ENCODE peak calls at places on chromosome 13, in five cellular contexts. One of them, this sample, is unnamed.
A peak's percentile ranks its signal among the peaks of the same experiment; 100 is the strongest.

GRCh38 chr13:33262069-33262487 is 23.5 kb downstream of the STARD13 start:
- DNase-seq in endothelial cell of umbilical vein: peak; percentile 22
- DNase-seq in tibial nerve: no peak
- DNase-seq in adrenal gland: peak; percentile 52
- DNase-seq in CD8-positive, alpha-beta memory T cell: no peak
- DNase-seq in this sample: no peak

GRCh38 chr13:29490561-29490960 is 104.9 kb downstream of the SLC7A1 start:
- DNase-seq in endothelial cell of umbilical vein: no peak
- DNase-seq in tibial nerve: no peak
- DNase-seq in adrenal gland: no peak
- DNase-seq in CD8-positive, alpha-beta memory T cell: no peak
- DNase-seq in this sample: no peak

GRCh38 chr13:34543836-34544235 is 398.2 kb upstream of the NBEA start:
- DNase-seq in endothelial cell of umbilical vein: no peak
- DNase-seq in tibial nerve: no peak
- DNase-seq in adrenal gland: no peak
- DNase-seq in CD8-positive, alpha-beta memory T cell: no peak
- DNase-seq in this sample: no peak

GRCh38 chr13:21434588-21434987 is 24.5 kb downstream of the ZDHHC20 start:
- DNase-seq in endothelial cell of umbilical vein: no peak
- DNase-seq in tibial nerve: no peak
- DNase-seq in adrenal gland: no peak
- DNase-seq in CD8-positive, alpha-beta memory T cell: no peak
- DNase-seq in this sample: no peak

GRCh38 chr13:21933001-21933400 is 262.1 kb downstream of the FGF9 start:
- DNase-seq in endothelial cell of umbilical vein: no peak
- DNase-seq in tibial nerve: no peak
- DNase-seq in adrenal gland: no peak
- DNase-seq in CD8-positive, alpha-beta memory T cell: no peak
- DNase-seq in this sample: no peak

GRCh38 chr13:99702687-99703319 is 201.5 kb downstream of the TM9SF2 start:
- DNase-seq in endothelial cell of umbilical vein: no peak
- DNase-seq in tibial nerve: no peak
- DNase-seq in adrenal gland: no peak
- DNase-seq in CD8-positive, alpha-beta memory T cell: no peak
- DNase-seq in this sample: no peak

GRCh38 chr13:21079761-21080730 is 18.7 kb upstream of the LATS2 start:
- DNase-seq in endothelial cell of umbilical vein: peak; percentile 96
- DNase-seq in tibial nerve: no peak
- DNase-seq in adrenal gland: no peak
- DNase-seq in CD8-positive, alpha-beta memory T cell: no peak
- DNase-seq in this sample: no peak

GRCh38 chr13:63435668-63436275 is 2020.1 kb upstream of the PCDH20 start:
- DNase-seq in endothelial cell of umbilical vein: peak; percentile 24
- DNase-seq in tibial nerve: no peak
- DNase-seq in adrenal gland: no peak
- DNase-seq in CD8-positive, alpha-beta memory T cell: no peak
- DNase-seq in this sample: no peak

GRCh38 chr13:45231722-45232121 is 30.9 kb upstream of the KCTD4 start:
- DNase-seq in endothelial cell of umbilical vein: peak; percentile 29
- DNase-seq in tibial nerve: no peak
- DNase-seq in adrenal gland: no peak
- DNase-seq in CD8-positive, alpha-beta memory T cell: no peak
- DNase-seq in this sample: no peak

GRCh38 chr13:47901451-47901850 is 99.6 kb downstream of the SUCLA2 start:
- DNase-seq in endothelial cell of umbilical vein: no peak
- DNase-seq in tibial nerve: no peak
- DNase-seq in adrenal gland: no peak
- DNase-seq in CD8-positive, alpha-beta memory T cell: no peak
- DNase-seq in this sample: no peak

GRCh38 chr13:91158015-91158390 is 189.5 kb upstream of the MIR17HG start:
- DNase-seq in endothelial cell of umbilical vein: no peak
- DNase-seq in tibial nerve: no peak
- DNase-seq in adrenal gland: no peak
- DNase-seq in CD8-positive, alpha-beta memory T cell: no peak
- DNase-seq in this sample: no peak

GRCh38 chr13:98691360-98691759 is 61.1 kb downstream of the SLC15A1 start:
- DNase-seq in endothelial cell of umbilical vein: no peak
- DNase-seq in tibial nerve: no peak
- DNase-seq in adrenal gland: no peak
- DNase-seq in CD8-positive, alpha-beta memory T cell: no peak
- DNase-seq in this sample: no peak

GRCh38 chr13:110392510-110393233 is 85.6 kb downstream of the COL4A2 start:
- DNase-seq in endothelial cell of umbilical vein: peak; percentile 29
- DNase-seq in tibial nerve: no peak
- DNase-seq in adrenal gland: no peak
- DNase-seq in CD8-positive, alpha-beta memory T cell: no peak
- DNase-seq in this sample: no peak

GRCh38 chr13:110396476-110396875 is 89.4 kb downstream of the COL4A2 start:
- DNase-seq in endothelial cell of umbilical vein: no peak
- DNase-seq in tibial nerve: no peak
- DNase-seq in adrenal gland: no peak
- DNase-seq in CD8-positive, alpha-beta memory T cell: no peak
- DNase-seq in this sample: no peak

GRCh38 chr13:110391273-110391672 is 84.2 kb downstream of the COL4A2 start:
- DNase-seq in endothelial cell of umbilical vein: no peak
- DNase-seq in tibial nerve: no peak
- DNase-seq in adrenal gland: no peak
- DNase-seq in CD8-positive, alpha-beta memory T cell: no peak
- DNase-seq in this sample: no peak

GRCh38 chr13:110394371-110394841 is 87.3 kb downstream of the COL4A2 start:
- DNase-seq in endothelial cell of umbilical vein: no peak
- DNase-seq in tibial nerve: no peak
- DNase-seq in adrenal gland: no peak
- DNase-seq in CD8-positive, alpha-beta memory T cell: no peak
- DNase-seq in this sample: no peak

DNA sequence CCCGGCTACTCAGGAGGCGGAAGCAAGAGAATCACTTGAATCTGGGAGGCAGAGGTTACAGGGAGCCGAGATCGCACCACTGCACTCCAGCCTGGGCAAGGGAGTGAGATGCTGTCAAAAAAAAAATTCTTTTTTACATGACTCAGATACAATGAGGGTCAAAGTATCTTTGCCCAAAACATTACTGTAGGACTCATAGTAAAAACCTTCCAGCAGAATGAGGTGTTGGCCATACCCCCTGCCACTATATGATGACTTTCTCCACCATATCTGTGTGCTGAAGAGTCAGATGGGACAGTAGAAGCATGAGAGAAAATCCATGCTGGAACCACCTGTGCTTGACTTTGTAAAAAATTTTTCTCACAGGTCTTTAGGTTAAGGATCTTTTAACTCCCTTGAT is 86.7 kb downstream of the COL4A2 start:
- DNase-seq in endothelial cell of umbilical vein: no peak
- DNase-seq in tibial nerve: no peak
- DNase-seq in adrenal gland: no peak
- DNase-seq in CD8-positive, alpha-beta memory T cell: no peak
- DNase-seq in this sample: no peak
- H3K36me3 ChIP-seq in endothelial cell of umbilical vein: peaks cover 8% of the 10 kb centered on the region
- H3K36me3 ChIP-seq in tibial nerve: no peaks in the 10 kb centered on the region
- H3K36me3 ChIP-seq in adrenal gland: no peaks in the 10 kb centered on the region
- H3K36me3 ChIP-seq in CD8-positive, alpha-beta memory T cell: no peaks in the 10 kb centered on the region
- H3K36me3 ChIP-seq in this sample: no peaks in the 10 kb centered on the region

DNA sequence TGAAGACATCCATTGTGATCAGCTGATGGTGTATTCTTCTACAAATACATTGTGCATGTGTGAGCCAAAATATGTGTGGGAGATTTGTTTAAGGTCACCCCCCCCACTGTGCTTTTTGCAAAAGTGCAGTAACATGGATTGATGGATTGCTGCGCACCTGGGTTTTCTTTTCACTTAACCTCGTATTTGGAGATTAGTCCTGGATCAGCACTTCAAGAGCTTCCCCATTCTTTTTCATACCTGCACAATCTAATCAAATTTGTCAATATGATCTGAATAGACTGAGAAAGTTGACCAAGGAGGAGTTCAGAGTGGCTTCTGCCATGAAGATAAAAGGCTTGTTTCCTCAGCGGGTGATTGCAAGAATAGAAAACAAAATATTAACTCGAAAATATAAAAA is 23.7 kb downstream of the NAA16 start:
- DNase-seq in endothelial cell of umbilical vein: no peak
- DNase-seq in tibial nerve: no peak
- DNase-seq in adrenal gland: no peak
- DNase-seq in CD8-positive, alpha-beta memory T cell: no peak
- DNase-seq in this sample: no peak
- H3K36me3 ChIP-seq in endothelial cell of umbilical vein: no peaks in the 10 kb centered on the region
- H3K36me3 ChIP-seq in tibial nerve: no peaks in the 10 kb centered on the region
- H3K36me3 ChIP-seq in adrenal gland: no peaks in the 10 kb centered on the region
- H3K36me3 ChIP-seq in CD8-positive, alpha-beta memory T cell: peaks cover 11% of the 10 kb centered on the region
- H3K36me3 ChIP-seq in this sample: peaks cover 43% of the 10 kb centered on the region

DNA sequence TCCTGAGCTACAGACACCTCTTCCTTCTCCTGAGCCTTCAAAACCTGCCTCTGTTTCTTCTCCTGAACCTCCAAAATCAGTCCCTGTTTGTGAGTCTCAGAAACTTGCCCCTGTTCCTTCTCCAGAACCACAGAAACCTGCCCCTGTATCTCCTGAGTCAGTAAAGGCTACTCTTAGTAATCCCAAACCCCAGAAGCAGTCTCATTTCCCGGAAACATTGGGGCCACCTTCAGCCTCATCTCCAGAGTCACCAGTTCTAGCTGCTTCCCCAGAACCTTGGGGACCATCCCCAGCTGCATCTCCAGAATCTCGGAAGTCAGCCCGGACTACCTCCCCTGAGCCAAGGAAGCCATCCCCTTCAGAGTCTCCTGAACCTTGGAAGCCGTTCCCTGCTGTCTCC is 10.0 kb downstream of the CHAMP1 start:
- DNase-seq in endothelial cell of umbilical vein: no peak
- DNase-seq in tibial nerve: no peak
- DNase-seq in adrenal gland: no peak
- DNase-seq in CD8-positive, alpha-beta memory T cell: no peak
- DNase-seq in this sample: no peak
- H3K36me3 ChIP-seq in endothelial cell of umbilical vein: peaks cover 15% of the 10 kb centered on the region
- H3K36me3 ChIP-seq in tibial nerve: no peaks in the 10 kb centered on the region
- H3K36me3 ChIP-seq in adrenal gland: no peaks in the 10 kb centered on the region
- H3K36me3 ChIP-seq in CD8-positive, alpha-beta memory T cell: peaks cover 35% of the 10 kb centered on the region
- H3K36me3 ChIP-seq in this sample: peaks cover 63% of the 10 kb centered on the region

GRCh38 chr13:75839418-75839817 is 203.3 kb downstream of the LMO7 start:
- DNase-seq in endothelial cell of umbilical vein: no peak
- DNase-seq in tibial nerve: no peak
- DNase-seq in adrenal gland: no peak
- DNase-seq in CD8-positive, alpha-beta memory T cell: no peak
- DNase-seq in this sample: no peak

GRCh38 chr13:75836441-75836840 is 200.3 kb downstream of the LMO7 start:
- DNase-seq in endothelial cell of umbilical vein: no peak
- DNase-seq in tibial nerve: no peak
- DNase-seq in adrenal gland: no peak
- DNase-seq in CD8-positive, alpha-beta memory T cell: no peak
- DNase-seq in this sample: no peak

GRCh38 chr13:75838366-75839017 is 202.4 kb downstream of the LMO7 start:
- DNase-seq in endothelial cell of umbilical vein: no peak
- DNase-seq in tibial nerve: no peak
- DNase-seq in adrenal gland: no peak
- DNase-seq in CD8-positive, alpha-beta memory T cell: no peak
- DNase-seq in this sample: no peak

GRCh38 chr13:75843033-75843432 is 206.9 kb downstream of the LMO7 start:
- DNase-seq in endothelial cell of umbilical vein: no peak
- DNase-seq in tibial nerve: no peak
- DNase-seq in adrenal gland: no peak
- DNase-seq in CD8-positive, alpha-beta memory T cell: no peak
- DNase-seq in this sample: no peak

DNA sequence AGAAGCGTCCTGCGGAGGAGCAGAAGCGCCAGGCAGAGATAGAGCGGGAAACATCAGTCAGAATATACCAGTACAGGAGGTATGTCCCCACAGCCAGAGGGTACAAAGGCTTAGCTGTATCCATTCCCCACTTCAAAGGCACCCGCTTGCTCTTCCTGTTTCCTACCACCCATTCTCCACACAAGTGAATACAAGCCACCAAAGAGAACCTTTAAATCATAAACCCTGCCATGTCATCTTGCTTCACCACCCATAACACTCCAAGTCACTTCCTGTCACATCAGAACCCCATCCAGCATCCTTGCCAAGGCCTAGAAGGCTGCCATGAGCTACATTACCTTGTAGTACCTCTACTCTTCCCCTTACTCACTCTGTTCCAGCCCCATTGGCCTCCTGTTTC is 205.8 kb downstream of the LMO7 start:
- DNase-seq in endothelial cell of umbilical vein: no peak
- DNase-seq in tibial nerve: no peak
- DNase-seq in adrenal gland: no peak
- DNase-seq in CD8-positive, alpha-beta memory T cell: no peak
- DNase-seq in this sample: no peak
- H3K36me3 ChIP-seq in endothelial cell of umbilical vein: peaks cover 4% of the 10 kb centered on the region
- H3K36me3 ChIP-seq in tibial nerve: no peaks in the 10 kb centered on the region
- H3K36me3 ChIP-seq in adrenal gland: no peaks in the 10 kb centered on the region
- H3K36me3 ChIP-seq in CD8-positive, alpha-beta memory T cell: no peaks in the 10 kb centered on the region
- H3K36me3 ChIP-seq in this sample: peaks cover 13% of the 10 kb centered on the region

GRCh38 chr13:36329355-36329754 is 16.8 kb downstream of the SPART start:
- DNase-seq in endothelial cell of umbilical vein: no peak
- DNase-seq in tibial nerve: no peak
- DNase-seq in adrenal gland: no peak
- DNase-seq in CD8-positive, alpha-beta memory T cell: no peak
- DNase-seq in this sample: no peak

GRCh38 chr13:36323951-36324566 is 22.1 kb downstream of the SPART start:
- DNase-seq in endothelial cell of umbilical vein: no peak
- DNase-seq in tibial nerve: no peak
- DNase-seq in adrenal gland: no peak
- DNase-seq in CD8-positive, alpha-beta memory T cell: no peak
- DNase-seq in this sample: no peak

GRCh38 chr13:36325912-36326311 is 20.3 kb downstream of the SPART start:
- DNase-seq in endothelial cell of umbilical vein: no peak
- DNase-seq in tibial nerve: no peak
- DNase-seq in adrenal gland: no peak
- DNase-seq in CD8-positive, alpha-beta memory T cell: no peak
- DNase-seq in this sample: no peak

GRCh38 chr13:36332986-36333385 is 13.2 kb downstream of the SPART start:
- DNase-seq in endothelial cell of umbilical vein: peak; percentile 65
- DNase-seq in tibial nerve: no peak
- DNase-seq in adrenal gland: no peak
- DNase-seq in CD8-positive, alpha-beta memory T cell: no peak
- DNase-seq in this sample: no peak

GRCh38 chr13:36328821-36329220 is 17.4 kb downstream of the SPART start:
- DNase-seq in endothelial cell of umbilical vein: no peak
- DNase-seq in tibial nerve: no peak
- DNase-seq in adrenal gland: peak; percentile 31
- DNase-seq in CD8-positive, alpha-beta memory T cell: no peak
- DNase-seq in this sample: no peak
- H3K36me3 ChIP-seq in endothelial cell of umbilical vein: peaks cover 10% of the 10 kb centered on the region
- H3K36me3 ChIP-seq in tibial nerve: peaks cover 3% of the 10 kb centered on the region
- H3K36me3 ChIP-seq in adrenal gland: no peaks in the 10 kb centered on the region
- H3K36me3 ChIP-seq in CD8-positive, alpha-beta memory T cell: peaks cover 14% of the 10 kb centered on the region
- H3K36me3 ChIP-seq in this sample: peaks cover 17% of the 10 kb centered on the region

DNA sequence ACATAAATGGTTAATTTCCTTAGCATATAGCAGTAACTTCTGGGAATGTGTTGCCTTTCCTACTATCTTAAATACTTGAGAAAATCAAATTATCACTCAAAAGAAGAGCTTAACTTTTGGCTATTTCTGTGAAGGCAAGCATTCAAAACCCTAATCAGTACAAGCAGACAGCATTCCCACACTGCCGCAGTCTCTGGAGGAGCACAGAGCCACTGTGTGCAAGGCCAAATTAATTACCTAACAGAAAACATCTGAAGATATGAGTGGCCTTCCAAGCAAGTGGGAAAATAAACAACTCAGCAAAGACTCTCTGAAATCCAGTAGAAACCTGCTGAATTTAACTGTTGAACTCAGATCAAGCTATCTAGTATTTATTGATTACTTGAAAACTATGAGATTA is 68.2 kb downstream of the COL4A1 start:
- DNase-seq in endothelial cell of umbilical vein: no peak
- DNase-seq in tibial nerve: no peak
- DNase-seq in adrenal gland: no peak
- DNase-seq in CD8-positive, alpha-beta memory T cell: no peak
- DNase-seq in this sample: no peak
- H3K36me3 ChIP-seq in endothelial cell of umbilical vein: peaks cover 4% of the 10 kb centered on the region
- H3K36me3 ChIP-seq in tibial nerve: no peaks in the 10 kb centered on the region
- H3K36me3 ChIP-seq in adrenal gland: no peaks in the 10 kb centered on the region
- H3K36me3 ChIP-seq in CD8-positive, alpha-beta memory T cell: no peaks in the 10 kb centered on the region
- H3K36me3 ChIP-seq in this sample: no peaks in the 10 kb centered on the region